ENCODE peak calls at places on chromosomes 1 and 21, in four cellular contexts. D, U, I and L are unnamed samples.

GRCh38 chr1:110474444-110474843 is 23.5 kb downstream of the PROK1 start:
- DNase-seq in U (no peak), D (no peak), I (no peak), L (no peak)

GRCh38 chr1:160125761-160126160 is 10.2 kb downstream of the ATP1A2 start:
- DNase-seq in I (no peak), D (no peak), U (no peak), L (no peak)

GRCh38 chr1:226658538-226659125 is 80.5 kb downstream of the ITPKB start:
- DNase-seq in D (no peak), I (no peak), U (peak; percentile 55), L (no peak)

GRCh38 chr1:41431490-41432350 is 52.8 kb downstream of the EDN2 start:
- DNase-seq in U (peak; percentile 54), D (no peak), I (peak; percentile 50), L (peak; percentile 31)

GRCh38 chr1:176032040-176032645 is 174.9 kb downstream of the COP1 start:
- DNase-seq in I (no peak), D (no peak), U (no peak), L (no peak)

GRCh38 chr1:24901791-24902470 is 28.1 kb downstream of the RUNX3 start:
- DNase-seq in I (peak; percentile 12), D (no peak), U (no peak), L (no peak)

GRCh38 chr21:25457411-25457810 is 149.9 kb downstream of the MRPL39 start:
- DNase-seq in D (no peak), I (no peak), U (no peak), L (no peak)

GRCh38 chr1:89980605-89981004 is 14.3 kb upstream of the ZNF326 start:
- DNase-seq in I (no peak), D (no peak), U (no peak), L (no peak)

GRCh38 chr1:117559139-117559538 is 46.7 kb upstream of the TENT5C start:
- DNase-seq in I (no peak), U (no peak), D (no peak), L (no peak)

GRCh38 chr1:172451002-172451443 is 7.2 kb upstream of the PIGC start:
- DNase-seq in U (no peak), I (no peak), D (no peak), L (no peak)

GRCh38 chr1:153929981-153930948 is 7.5 kb upstream of the GATAD2B start:
- DNase-seq in D (no peak), U (no peak), I (no peak), L (no peak)

GRCh38 chr1:82153282-82153630 is 352.5 kb downstream of the ADGRL2 start:
- DNase-seq in I (no peak), U (no peak), D (no peak), L (no peak)

GRCh38 chr1:202034683-202035462 is 24.5 kb downstream of the ELF3 start:
- DNase-seq in I (peak; percentile 59), U (peak; percentile 84), D (no peak), L (peak; percentile 71)

GRCh38 chr1:25885602-25886001 is 10.1 kb upstream of the PAQR7 start:
- DNase-seq in U (peak; percentile 3), D (no peak), I (no peak), L (no peak)

GRCh38 chr1:35726814-35727433 is 8.2 kb upstream of the C1orf216 start:
- DNase-seq in D (no peak), U (peak; percentile 66), I (peak; percentile 42), L (peak; percentile 40)

GRCh38 chr21:42465008-42465878 is 30.8 kb downstream of the RSPH1 start:
- DNase-seq in U (no peak), D (no peak), I (no peak), L (no peak)

GRCh38 chr1:21152423-21153100 is 24.1 kb downstream of the EIF4G3 start:
- DNase-seq in D (no peak), I (no peak), U (no peak), L (peak; percentile 24)

GRCh38 chr1:209802117-209802779 is 3.7 kb downstream of the IRF6 start:
- DNase-seq in U (no peak), D (no peak), I (no peak), L (no peak)

GRCh38 chr1:246417152-246417812 is 89.8 kb downstream of the SMYD3 start:
- DNase-seq in I (no peak), U (no peak), D (no peak), L (no peak)

GRCh38 chr1:238115852-238116251 is 225.1 kb upstream of the ZP4 start:
- DNase-seq in U (no peak), D (no peak), I (no peak), L (no peak)

GRCh38 chr1:40179496-40180089 is 18.4 kb downstream of the RLF start:
- DNase-seq in U (no peak), D (no peak), I (no peak), L (no peak)

GRCh38 chr1:40187399-40187798 is 26.2 kb downstream of the RLF start:
- DNase-seq in D (no peak), U (no peak), I (no peak), L (no peak)

GRCh38 chr1:40185951-40186864 is 25.0 kb downstream of the RLF start:
- DNase-seq in D (no peak), U (no peak), I (no peak), L (no peak)

GRCh38 chr1:40184193-40184592 is 23.0 kb downstream of the RLF start:
- DNase-seq in D (no peak), I (no peak), U (no peak), L (no peak)

DNA sequence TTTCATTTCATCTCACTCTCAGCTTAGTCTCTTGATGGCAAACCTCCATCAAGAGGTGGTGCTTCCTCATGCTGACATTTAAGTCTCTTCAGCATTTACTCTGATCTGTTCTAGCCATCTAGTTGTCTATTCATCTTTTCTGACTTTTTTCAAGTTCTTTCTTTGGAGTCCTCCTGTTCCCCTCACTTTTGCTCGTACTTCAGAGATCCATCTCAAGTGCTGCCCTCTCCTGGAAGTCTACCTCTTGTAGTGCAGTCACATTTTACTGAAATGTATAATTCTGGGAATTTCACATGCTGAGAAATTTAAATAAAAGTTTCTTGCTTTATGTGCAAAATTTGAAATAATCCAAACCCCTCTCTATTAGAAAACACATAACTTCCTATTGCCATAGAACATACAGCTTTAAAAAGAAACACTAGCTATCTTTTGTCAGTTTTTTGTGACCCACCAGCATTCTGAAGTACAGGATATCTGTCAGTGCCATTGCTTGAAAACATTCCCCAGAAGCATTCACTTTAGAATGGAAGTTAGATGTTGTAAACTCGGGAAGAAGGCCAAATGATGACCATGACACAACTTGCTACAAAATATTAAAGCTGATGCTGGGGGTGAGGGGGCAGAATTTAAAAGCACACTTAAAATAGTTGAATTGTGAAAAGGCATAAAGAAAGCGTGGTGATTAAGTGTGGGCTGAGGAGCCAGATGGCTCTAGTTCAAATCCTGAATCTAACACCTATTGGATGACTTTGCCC is 21.9 kb downstream of the RLF start:
- DNase-seq in U (no peak), I (no peak), D (no peak), L (no peak)
- TF ChIP-seq CTCF in U (no peak), I (peak; percentile 4), D (peak; percentile 27), L (peak; percentile 39)

GRCh38 chr1:54404939-54405880 is 984 bp downstream of the SSBP3 start:
- DNase-seq in D (no peak), I (peak; percentile 42), U (peak; percentile 67), L (peak; percentile 33)

GRCh38 chr1:54402896-54403295 is 3.3 kb downstream of the SSBP3 start:
- DNase-seq in I (no peak), U (no peak), D (no peak), L (no peak)

GRCh38 chr1:54404263-54404662 is 1.9 kb downstream of the SSBP3 start:
- DNase-seq in D (no peak), U (peak; percentile 41), I (no peak), L (no peak)

GRCh38 chr1:54403377-54403776 is 2.8 kb downstream of the SSBP3 start:
- DNase-seq in D (no peak), I (no peak), U (no peak), L (no peak)

GRCh38 chr1:54403808-54404261 is 2.4 kb downstream of the SSBP3 start:
- DNase-seq in U (peak; percentile 30), I (no peak), D (no peak), L (no peak)
- H3K4me3 ChIP-seq in U (peak overlapping the region; percentile 91), I (no peak overlapping the region), D (no peak overlapping the region), L (peak overlapping the region; percentile 95)

GRCh38 chr1:184289825-184290550 is 96.8 kb upstream of the C1orf21 start:
- DNase-seq in D (no peak), U (no peak), I (no peak), L (no peak)
- H3K9me3 ChIP-seq in D (no peaks in the 10 kb centered on the region), U (no peaks in the 10 kb centered on the region), I (no peaks in the 10 kb centered on the region), L (no peaks in the 10 kb centered on the region)

DNA sequence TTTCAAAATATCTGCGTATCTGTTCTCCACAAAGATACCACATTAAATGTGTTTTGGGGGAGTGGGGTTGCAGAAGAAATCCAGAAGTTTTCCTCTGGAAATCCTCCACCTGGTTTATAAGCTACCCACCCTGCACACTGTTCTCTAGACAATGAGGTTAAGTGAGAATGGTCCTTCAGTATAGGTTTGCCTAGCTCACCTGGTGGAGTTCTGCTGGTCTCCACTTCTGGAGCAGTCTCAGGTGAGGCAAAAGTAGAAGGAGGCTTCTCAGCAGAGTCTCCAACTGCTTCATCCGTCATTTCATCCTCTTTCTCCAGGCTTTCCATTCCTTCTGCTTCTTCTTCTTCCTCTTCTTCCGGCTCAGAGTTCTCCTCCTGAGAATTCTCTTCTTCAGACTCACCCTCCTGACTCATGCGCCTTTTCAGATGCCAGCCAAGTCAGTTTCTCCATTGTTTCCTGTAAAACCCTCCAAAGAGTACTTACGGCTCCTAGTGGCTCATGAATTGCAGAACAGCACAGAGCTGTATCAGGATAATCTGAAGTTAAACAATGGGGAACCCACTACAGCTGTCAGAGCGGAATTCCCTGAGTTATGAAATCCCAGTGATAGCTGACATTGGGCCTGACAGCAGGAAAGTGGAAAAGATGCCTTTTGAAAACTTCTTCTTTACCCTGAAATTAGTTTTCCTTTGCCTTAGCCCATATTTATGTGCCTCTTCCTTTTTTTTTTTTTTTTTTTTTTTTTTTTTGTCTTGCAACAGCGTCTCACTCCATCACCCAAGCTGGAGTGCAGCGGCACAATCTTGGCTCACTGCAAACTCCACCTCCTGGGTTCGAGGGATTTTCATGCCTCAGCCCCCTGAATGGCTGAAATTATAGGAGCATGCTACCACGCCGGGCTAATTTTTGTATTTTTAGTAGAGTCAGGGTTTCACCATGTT is 38.5 kb downstream of the MSTO1 start:
- DNase-seq in U (no peak), D (no peak), I (no peak), L (no peak)
- TF ChIP-seq CTCF in U (peak; percentile 15), D (peak; percentile 44), I (no peak), L (peak; percentile 47)

GRCh38 chr1:23023174-23023573 is 3.9 kb downstream of the KDM1A start:
- DNase-seq in U (no peak), D (no peak), I (no peak), L (no peak)

GRCh38 chr1:23019094-23019850 is at the start of gene KDM1A:
- DNase-seq in D (peak; percentile 72), I (peak; percentile 99), U (peak; percentile 99), L (peak; percentile 99)

GRCh38 chr1:23019851-23020625 is 770 bp downstream of the KDM1A start:
- DNase-seq in U (peak; percentile 62), I (peak; percentile 24), D (no peak), L (peak; percentile 15)

GRCh38 chr1:23020731-23021130 is 1.5 kb downstream of the KDM1A start:
- DNase-seq in D (no peak), U (no peak), I (no peak), L (no peak)

DNA sequence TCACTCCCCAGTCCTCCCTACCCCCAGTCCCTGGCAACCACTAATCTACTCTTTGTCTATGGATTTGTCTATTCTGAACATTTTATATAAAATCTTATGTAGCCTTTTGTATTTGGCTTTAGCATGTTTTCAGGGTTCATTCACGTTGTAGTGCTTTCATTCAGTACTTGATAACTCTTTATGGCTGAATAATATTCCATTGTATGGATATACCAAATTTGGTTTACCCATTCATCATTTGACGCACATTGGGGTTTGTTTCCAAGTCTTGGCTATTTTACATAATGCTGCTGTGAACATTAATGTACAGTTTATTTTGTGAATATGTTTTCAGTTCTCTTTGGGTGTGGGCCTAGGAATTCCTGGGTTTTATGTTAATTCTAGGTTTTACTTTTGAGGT is 2.6 kb downstream of the KDM1A start:
- DNase-seq in I (no peak), U (no peak), D (no peak), L (no peak)
- H3K4me3 ChIP-seq in I (no peak overlapping the region), U (no peak overlapping the region), D (no peak overlapping the region), L (no peak overlapping the region)